ENCODE peak calls at places on chromosomes 16 and 17, in four cellular contexts. S is activated naive CD8-positive, alpha-beta T cell treated with anti-CD3 and anti-CD28 coated beads for 36 hours; I is mammary epithelial cell; D is WTC11. J is an unnamed sample.

GRCh38 chr16:74455619-74456289 is 34.5 kb upstream of the CLEC18B start:
- DNase-seq in I (peak), S (no peak), D (no peak), J (no peak)

GRCh38 chr16:31451681-31452351 is 7.5 kb upstream of the ARMC5 start:
- DNase-seq in I (peak), D (peak), S (no peak), J (no peak)

GRCh38 chr17:72039490-72039889 is 81.3 kb upstream of the SOX9 start:
- DNase-seq in I (no peak), S (no peak), D (no peak), J (no peak)

GRCh38 chr16:11005611-11005975 is 61.2 kb downstream of the CLEC16A start:
- DNase-seq in I (peak), D (no peak), S (no peak), J (no peak)

GRCh38 chr17:2054262-2054739 is 602 bp upstream of the HIC1 start:
- DNase-seq in I (peak), D (no peak), S (peak), J (no peak)

GRCh38 chr17:31274252-31274651 is 22.8 kb downstream of the OMG start:
- DNase-seq in S (no peak), I (peak), D (no peak), J (no peak)

GRCh38 chr17:34177642-34178041 is 77.4 kb upstream of the CCL2 start:
- DNase-seq in I (no peak), S (no peak), D (no peak), J (no peak)

GRCh38 chr17:4934173-4934979 is 2.3 kb downstream of the GP1BA start:
- DNase-seq in D (peak), I (peak), S (no peak), J (peak)

GRCh38 chr17:81419333-81419885 is 24.2 kb downstream of the BAHCC1 start:
- DNase-seq in S (no peak), I (peak), D (no peak), J (peak)

GRCh38 chr17:9878791-9879525 is 26.1 kb downstream of the RCVRN start:
- DNase-seq in S (no peak), I (no peak), D (no peak), J (no peak)